ENCODE peak calls at places on chromosomes 3 and 15, in six cellular contexts. N is upper lobe of right lung, E is PC-3, X is nephron progenitor cell, O is bronchial epithelial cell, C is fibroblast of the aortic adventitia. Y is an unnamed sample.

GRCh38 chr3:128548426-128549282 is 55.7 kb upstream of the GATA2 start:
- DNase-seq in N (peak), C (peak), O (peak), X (no peak), E (no peak), Y (no peak)

GRCh38 chr15:50675524-50676144 is 11.0 kb downstream of the TRPM7 start:
- DNase-seq in X (no peak), E (peak), O (peak), N (no peak), C (peak), Y (peak)

GRCh38 chr15:55549305-55549704 is 38.8 kb downstream of the PYGO1 start:
- DNase-seq in C (no peak), N (no peak), E (peak), O (peak), X (no peak), Y (no peak)

GRCh38 chr3:113103588-113103987 is 107.8 kb upstream of the BOC start:
- DNase-seq in X (no peak), E (no peak), C (no peak), O (no peak), N (no peak), Y (no peak)

GRCh38 chr3:45088543-45088942 is 57.6 kb downstream of the CDCP1 start:
- DNase-seq in X (no peak), C (no peak), O (peak), E (peak), N (no peak), Y (no peak)

GRCh38 chr3:107910713-107911259 is 180.0 kb downstream of the CD47 start:
- DNase-seq in O (no peak), C (no peak), X (no peak), N (no peak), E (no peak), Y (no peak)

GRCh38 chr3:195697582-195698324 is 23.0 kb upstream of the MUC20 start:
- DNase-seq in N (no peak), X (no peak), C (peak), E (peak), O (peak), Y (peak)

GRCh38 chr3:50392101-50392715 is 32.9 kb upstream of the TMEM115 start:
- DNase-seq in X (no peak), O (no peak), N (no peak), E (no peak), C (no peak), Y (no peak)

GRCh38 chr15:100692259-100692658 is 89.9 kb downstream of the ASB7 start:
- DNase-seq in N (no peak), X (no peak), E (no peak), O (peak), C (peak), Y (no peak)

GRCh38 chr3:128854382-128854939 is 25.0 kb upstream of the ACAD9 start:
- DNase-seq in O (no peak), N (no peak), E (no peak), C (no peak), X (no peak), Y (no peak)

GRCh38 chr15:101143321-101143720 is 108.5 kb downstream of the CHSY1 start:
- DNase-seq in O (peak), N (no peak), E (no peak), C (no peak), X (no peak), Y (no peak)

GRCh38 chr3:14253022-14253761 is 74.6 kb downstream of the LSM3 start:
- DNase-seq in C (peak), N (no peak), E (peak), X (no peak), O (peak), Y (no peak)

GRCh38 chr3:57755368-57756021 is 614 bp upstream of the SLMAP start:
- DNase-seq in O (peak), X (peak), C (peak), N (no peak), E (peak), Y (no peak)

DNA sequence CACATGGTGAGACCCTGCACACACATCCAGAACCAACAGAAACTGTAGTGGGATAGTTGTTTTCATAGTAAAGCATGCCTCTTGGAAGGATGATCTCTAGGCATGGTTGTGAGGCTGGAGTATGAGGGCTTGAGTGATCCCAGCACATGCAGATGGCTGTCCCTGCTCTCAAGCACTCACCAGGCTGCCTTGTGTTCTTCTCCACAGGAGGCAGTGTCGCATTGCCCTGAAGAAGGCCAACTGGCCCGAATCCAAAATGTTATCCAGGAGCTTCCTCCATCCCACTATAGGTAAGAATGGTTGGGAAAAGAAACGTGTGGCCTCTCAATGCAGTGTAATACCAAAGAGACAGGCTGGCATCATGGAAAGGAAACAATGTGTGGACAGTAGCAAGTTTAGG is 82.7 kb downstream of the TMEM39A start:
- DNase-seq in X (no peak), C (no peak), E (peak), N (no peak), O (no peak), Y (no peak)
- TF ChIP-seq CTCF in X (no peak), C (no peak), E (peak), N (no peak), O (peak), Y (no peak)

DNA sequence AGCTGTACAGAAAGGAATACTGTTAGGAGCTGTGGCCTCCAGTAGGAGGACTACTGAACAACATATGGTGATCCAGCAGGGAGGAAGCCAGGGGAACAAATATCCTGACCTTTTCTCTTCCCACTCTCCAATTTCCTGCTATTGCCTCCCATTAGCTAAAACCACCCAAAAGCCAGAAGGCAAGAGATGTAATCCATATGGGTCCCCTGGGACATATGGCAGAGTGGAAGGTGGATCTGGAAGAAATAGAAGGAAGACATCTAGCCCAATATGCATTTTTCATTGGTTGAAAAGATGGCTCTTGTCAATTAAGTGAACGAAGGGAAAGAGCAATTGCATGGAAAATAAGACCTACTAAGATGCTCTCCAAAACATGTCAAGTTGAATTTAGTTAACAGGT is 167.2 kb downstream of the CNTN3 start:
- DNase-seq in C (no peak), E (no peak), O (no peak), X (no peak), N (no peak), Y (no peak)
- TF ChIP-seq CTCF in C (no peak), E (no peak), O (no peak), X (no peak), N (no peak), Y (no peak)

GRCh38 chr3:53022647-53023046 is 23.2 kb downstream of the SFMBT1 start:
- DNase-seq in N (no peak), E (no peak), X (no peak), O (no peak), C (no peak), Y (no peak)
- TF ChIP-seq CTCF in N (no peak), E (no peak), X (no peak), O (no peak), C (no peak), Y (no peak)

DNA sequence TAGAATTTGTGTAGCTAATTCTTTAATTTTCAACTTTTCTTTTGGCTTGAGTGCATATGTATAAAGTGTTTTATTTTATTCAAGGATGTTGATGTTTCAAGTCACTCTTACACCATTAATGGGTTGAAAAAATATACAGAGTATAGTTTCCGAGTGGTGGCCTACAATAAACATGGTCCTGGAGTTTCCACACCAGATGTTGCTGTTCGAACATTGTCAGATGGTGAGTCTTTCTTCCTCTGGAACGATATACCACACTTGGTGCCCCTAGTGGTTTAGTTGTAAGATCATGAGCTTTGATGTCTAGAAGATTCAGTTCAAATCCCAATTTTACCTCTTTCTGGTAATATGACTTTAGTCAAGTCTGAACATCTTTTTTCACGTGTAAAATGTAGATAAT is 119.3 kb downstream of the HCN4 start:
- DNase-seq in E (no peak), O (no peak), C (no peak), X (no peak), N (no peak), Y (no peak)
- TF ChIP-seq CTCF in E (no peak), O (no peak), C (no peak), X (no peak), N (no peak), Y (no peak)

DNA sequence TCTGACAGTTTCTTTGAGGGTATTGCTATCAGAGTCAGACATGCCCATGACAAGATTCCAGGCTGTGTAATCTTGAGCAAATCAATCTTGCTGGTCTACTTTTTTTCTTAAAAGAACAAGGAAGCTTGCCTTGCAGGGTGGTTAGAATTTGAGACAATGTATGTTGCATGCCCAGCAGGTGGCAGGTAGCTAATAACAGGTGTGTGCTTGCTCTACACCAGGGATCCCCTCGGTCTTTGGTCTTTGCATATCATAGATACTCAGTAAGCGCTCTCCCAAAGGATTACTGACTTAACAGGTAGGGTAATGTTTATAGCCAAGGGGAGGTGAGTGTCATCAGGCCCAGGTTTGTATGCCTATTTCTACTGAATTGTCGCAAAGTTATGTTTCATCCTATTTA is 37.3 kb downstream of the CACNA1D start:
- DNase-seq in N (no peak), E (peak), O (peak), C (no peak), X (no peak), Y (no peak)
- TF ChIP-seq CTCF in N (peak), E (peak), O (peak), C (no peak), X (no peak), Y (no peak)

GRCh38 chr15:69668049-69668705 is 215.6 kb downstream of the RPLP1 start:
- DNase-seq in N (no peak), X (no peak), E (no peak), O (no peak), C (no peak), Y (no peak)
- TF ChIP-seq CTCF in N (no peak), X (no peak), E (no peak), O (no peak), C (no peak), Y (no peak)

GRCh38 chr3:174784206-174784934 is 74.8 kb upstream of the NAALADL2 start:
- DNase-seq in X (no peak), C (peak), N (no peak), O (peak), E (peak), Y (no peak)

GRCh38 chr3:174786825-174787224 is 72.3 kb upstream of the NAALADL2 start:
- DNase-seq in C (no peak), O (no peak), X (no peak), E (no peak), N (no peak), Y (no peak)

DNA sequence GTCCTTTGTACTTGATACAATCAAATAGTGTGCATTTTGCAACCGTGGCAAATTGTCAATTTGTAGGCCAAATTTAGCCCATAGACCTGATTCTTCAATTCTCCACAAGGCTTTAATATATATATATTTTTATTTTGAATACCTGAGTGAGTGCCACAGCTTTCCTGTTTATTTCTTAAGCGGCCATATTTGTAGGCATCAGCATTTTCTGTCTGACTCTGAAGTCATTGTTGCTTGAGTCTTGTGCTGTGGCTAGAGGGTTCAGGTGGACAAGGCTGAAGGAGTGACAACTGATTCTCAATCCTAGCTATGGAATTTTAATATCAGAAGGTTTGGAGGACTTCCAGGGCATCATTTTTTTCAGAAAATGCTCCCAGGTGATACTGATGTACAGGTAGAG is 75.6 kb upstream of the NAALADL2 start:
- DNase-seq in N (no peak), O (no peak), X (no peak), C (no peak), E (no peak), Y (no peak)
- TF ChIP-seq CTCF in N (no peak), O (no peak), X (no peak), C (no peak), E (no peak), Y (no peak)

DNA sequence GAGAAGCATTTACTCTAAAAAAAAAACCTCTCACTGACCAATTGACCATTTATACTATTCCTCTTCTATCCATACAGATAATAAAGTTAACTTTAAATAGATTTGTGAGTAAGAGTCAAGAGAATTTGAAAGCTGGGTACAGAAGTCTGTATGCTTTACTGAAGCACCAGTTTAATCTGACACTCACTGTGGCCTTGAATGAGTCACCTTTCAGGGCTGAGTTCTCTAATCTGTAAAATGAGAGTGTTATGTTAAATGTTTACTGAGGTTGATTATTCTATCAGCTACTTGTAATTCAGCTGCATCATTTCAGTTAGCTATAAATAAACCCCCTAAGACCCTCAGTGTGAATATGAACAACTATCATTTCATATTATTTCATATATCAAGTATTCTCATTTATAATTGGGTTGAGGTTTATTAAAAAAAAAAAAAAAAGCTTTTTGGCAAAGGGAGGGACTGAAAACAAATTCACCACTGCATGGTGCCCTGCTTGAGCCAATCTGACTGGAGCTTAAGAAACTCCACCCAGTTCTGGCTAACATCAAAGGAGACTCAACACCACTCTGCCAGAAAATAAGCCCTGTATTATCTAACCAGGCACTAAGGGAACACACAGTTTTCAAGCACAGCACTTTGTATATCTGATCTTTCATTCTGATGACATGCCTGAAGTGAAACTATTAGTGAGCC is 2.8 kb downstream of the MAP4 start:
- DNase-seq in C (peak), N (no peak), O (peak), X (no peak), E (peak), Y (peak)
- TF ChIP-seq CTCF in C (no peak), N (no peak), O (no peak), X (no peak), E (no peak), Y (no peak)

DNA sequence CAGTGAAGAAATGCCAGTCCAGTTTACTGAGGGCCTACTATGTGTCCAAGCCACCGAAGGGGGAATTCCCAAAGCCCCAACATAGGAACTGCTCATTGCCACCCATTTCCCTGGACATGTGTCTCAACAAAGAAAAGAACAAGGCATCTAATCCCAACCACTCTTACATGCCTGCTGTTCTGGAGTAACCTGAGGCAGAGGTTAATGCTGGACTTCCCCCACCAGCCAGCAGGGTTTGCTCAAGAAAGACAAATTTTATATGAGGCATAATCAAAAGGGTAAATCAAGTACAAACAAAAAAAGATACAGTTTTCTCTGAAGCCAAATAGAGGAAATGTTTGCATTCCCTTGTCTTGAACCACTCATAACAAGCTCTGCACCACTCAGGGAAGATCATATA is 4.1 kb downstream of the ADCY5 start:
- DNase-seq in O (no peak), N (no peak), X (no peak), E (no peak), C (no peak), Y (no peak)
- TF ChIP-seq CTCF in O (no peak), N (no peak), X (no peak), E (no peak), C (no peak), Y (no peak)

GRCh38 chr15:31487811-31488436 is 161.3 kb downstream of the KLF13 start:
- DNase-seq in O (peak), N (peak), E (peak), C (peak), X (no peak), Y (peak)
- TF ChIP-seq CTCF in O (peak), N (no peak), E (peak), C (no peak), X (no peak), Y (no peak)